ENCODE peak calls at places on chromosomes 7 and 10, in eight cellular contexts. One of them, this sample, is unnamed.

GRCh38 chr7:157087646-157088045 is 51.1 kb upstream of the UBE3C start:
- DNase-seq in A549: no peak
- DNase-seq in T-helper 1 cell: no peak
- DNase-seq in heart left ventricle: no peak
- DNase-seq in AG20443: no peak
- DNase-seq in brain microvascular endothelial cell: no peak
- DNase-seq in RWPE1: no peak
- DNase-seq in RCC 7860: no peak
- DNase-seq in this sample: no peak

GRCh38 chr7:55019329-55019690 is 493 bp downstream of the EGFR start:
- DNase-seq in brain microvascular endothelial cell: peak
- DNase-seq in RWPE1: peak
- DNase-seq in heart left ventricle: peak
- DNase-seq in T-helper 1 cell: no peak
- DNase-seq in AG20443: peak
- DNase-seq in RCC 7860: no peak
- DNase-seq in A549: no peak
- DNase-seq in this sample: peak

GRCh38 chr10:12418000-12418399 is 68.7 kb downstream of the CAMK1D start:
- DNase-seq in A549: no peak
- DNase-seq in RWPE1: no peak
- DNase-seq in T-helper 1 cell: no peak
- DNase-seq in brain microvascular endothelial cell: no peak
- DNase-seq in RCC 7860: no peak
- DNase-seq in heart left ventricle: peak
- DNase-seq in AG20443: peak
- DNase-seq in this sample: no peak

GRCh38 chr10:93751832-93752231 is 5.9 kb upstream of the LGI1 start:
- DNase-seq in heart left ventricle: peak
- DNase-seq in brain microvascular endothelial cell: peak
- DNase-seq in AG20443: peak
- DNase-seq in RWPE1: peak
- DNase-seq in T-helper 1 cell: no peak
- DNase-seq in RCC 7860: no peak
- DNase-seq in A549: peak
- DNase-seq in this sample: peak

GRCh38 chr10:97861351-97861750 is 11.7 kb downstream of the GOLGA7B start:
- DNase-seq in RCC 7860: peak
- DNase-seq in AG20443: peak
- DNase-seq in RWPE1: peak
- DNase-seq in T-helper 1 cell: no peak
- DNase-seq in A549: peak
- DNase-seq in brain microvascular endothelial cell: peak
- DNase-seq in heart left ventricle: no peak
- DNase-seq in this sample: peak

GRCh38 chr7:5419523-5420107 is 4.0 kb downstream of the TNRC18 start:
- DNase-seq in brain microvascular endothelial cell: no peak
- DNase-seq in T-helper 1 cell: no peak
- DNase-seq in AG20443: no peak
- DNase-seq in RWPE1: no peak
- DNase-seq in RCC 7860: no peak
- DNase-seq in heart left ventricle: peak
- DNase-seq in A549: no peak
- DNase-seq in this sample: no peak

GRCh38 chr10:78465456-78465855 is 431.8 kb downstream of the RPS24 start:
- DNase-seq in T-helper 1 cell: no peak
- DNase-seq in heart left ventricle: no peak
- DNase-seq in A549: no peak
- DNase-seq in AG20443: no peak
- DNase-seq in brain microvascular endothelial cell: no peak
- DNase-seq in RCC 7860: no peak
- DNase-seq in RWPE1: no peak
- DNase-seq in this sample: no peak

GRCh38 chr7:119900996-119901395 is 372.0 kb upstream of the KCND2 start:
- DNase-seq in RWPE1: no peak
- DNase-seq in AG20443: no peak
- DNase-seq in T-helper 1 cell: no peak
- DNase-seq in RCC 7860: no peak
- DNase-seq in heart left ventricle: no peak
- DNase-seq in A549: no peak
- DNase-seq in brain microvascular endothelial cell: peak
- DNase-seq in this sample: no peak

GRCh38 chr7:129327076-129327475 is 102.2 kb downstream of the AHCYL2 start:
- DNase-seq in RWPE1: no peak
- DNase-seq in brain microvascular endothelial cell: no peak
- DNase-seq in heart left ventricle: no peak
- DNase-seq in RCC 7860: no peak
- DNase-seq in AG20443: no peak
- DNase-seq in A549: no peak
- DNase-seq in T-helper 1 cell: no peak
- DNase-seq in this sample: no peak

GRCh38 chr7:158125091-158125490 is 462.5 kb downstream of the PTPRN2 start:
- DNase-seq in heart left ventricle: no peak
- DNase-seq in RWPE1: no peak
- DNase-seq in brain microvascular endothelial cell: no peak
- DNase-seq in T-helper 1 cell: no peak
- DNase-seq in A549: no peak
- DNase-seq in RCC 7860: no peak
- DNase-seq in AG20443: no peak
- DNase-seq in this sample: no peak

GRCh38 chr7:112211348-112211907 is 4.9 kb downstream of the ZNF277 start:
- DNase-seq in brain microvascular endothelial cell: no peak
- DNase-seq in T-helper 1 cell: no peak
- DNase-seq in heart left ventricle: no peak
- DNase-seq in AG20443: peak
- DNase-seq in RWPE1: no peak
- DNase-seq in A549: peak
- DNase-seq in RCC 7860: peak
- DNase-seq in this sample: no peak

GRCh38 chr7:153939177-153939576 is 113.0 kb upstream of the DPP6 start:
- DNase-seq in heart left ventricle: no peak
- DNase-seq in RCC 7860: no peak
- DNase-seq in T-helper 1 cell: no peak
- DNase-seq in A549: no peak
- DNase-seq in AG20443: no peak
- DNase-seq in brain microvascular endothelial cell: no peak
- DNase-seq in RWPE1: no peak
- DNase-seq in this sample: no peak

GRCh38 chr7:44733708-44734481 is 14.8 kb upstream of the ZMIZ2 start:
- DNase-seq in T-helper 1 cell: no peak
- DNase-seq in AG20443: no peak
- DNase-seq in A549: peak
- DNase-seq in heart left ventricle: no peak
- DNase-seq in RCC 7860: peak
- DNase-seq in RWPE1: no peak
- DNase-seq in brain microvascular endothelial cell: peak
- DNase-seq in this sample: no peak

GRCh38 chr10:120077707-120078492 is 185.4 kb downstream of the SEC23IP start:
- DNase-seq in AG20443: no peak
- DNase-seq in heart left ventricle: no peak
- DNase-seq in RCC 7860: no peak
- DNase-seq in RWPE1: no peak
- DNase-seq in A549: no peak
- DNase-seq in T-helper 1 cell: peak
- DNase-seq in brain microvascular endothelial cell: no peak
- DNase-seq in this sample: no peak

GRCh38 chr7:15407910-15408309 is 153.9 kb downstream of the AGMO start:
- DNase-seq in RCC 7860: no peak
- DNase-seq in A549: no peak
- DNase-seq in RWPE1: no peak
- DNase-seq in T-helper 1 cell: no peak
- DNase-seq in heart left ventricle: no peak
- DNase-seq in AG20443: no peak
- DNase-seq in brain microvascular endothelial cell: no peak
- DNase-seq in this sample: no peak

GRCh38 chr10:44854693-44855350 is 56.3 kb upstream of the TMEM72 start:
- DNase-seq in RWPE1: no peak
- DNase-seq in A549: no peak
- DNase-seq in T-helper 1 cell: no peak
- DNase-seq in AG20443: no peak
- DNase-seq in heart left ventricle: no peak
- DNase-seq in brain microvascular endothelial cell: no peak
- DNase-seq in RCC 7860: no peak
- DNase-seq in this sample: no peak

GRCh38 chr7:105257338-105257737 is 131.4 kb downstream of the SRPK2 start:
- DNase-seq in brain microvascular endothelial cell: no peak
- DNase-seq in RWPE1: no peak
- DNase-seq in heart left ventricle: no peak
- DNase-seq in AG20443: no peak
- DNase-seq in A549: no peak
- DNase-seq in T-helper 1 cell: no peak
- DNase-seq in RCC 7860: no peak
- DNase-seq in this sample: no peak

GRCh38 chr7:1920266-1920681 is 250.2 kb downstream of the ELFN1 start:
- DNase-seq in A549: no peak
- DNase-seq in AG20443: no peak
- DNase-seq in RCC 7860: no peak
- DNase-seq in brain microvascular endothelial cell: no peak
- DNase-seq in heart left ventricle: peak
- DNase-seq in T-helper 1 cell: peak
- DNase-seq in RWPE1: no peak
- DNase-seq in this sample: no peak

GRCh38 chr10:37701781-37702493 is 155.5 kb downstream of the ZNF248 start:
- DNase-seq in brain microvascular endothelial cell: no peak
- DNase-seq in heart left ventricle: no peak
- DNase-seq in AG20443: peak
- DNase-seq in A549: no peak
- DNase-seq in RCC 7860: no peak
- DNase-seq in T-helper 1 cell: no peak
- DNase-seq in RWPE1: no peak
- DNase-seq in this sample: no peak

GRCh38 chr10:131769691-131770090 is 131.1 kb upstream of the PPP2R2D start:
- DNase-seq in AG20443: no peak
- DNase-seq in RWPE1: no peak
- DNase-seq in brain microvascular endothelial cell: no peak
- DNase-seq in RCC 7860: no peak
- DNase-seq in A549: no peak
- DNase-seq in T-helper 1 cell: no peak
- DNase-seq in heart left ventricle: no peak
- DNase-seq in this sample: no peak

GRCh38 chr10:77744249-77744648 is 106.6 kb upstream of the KCNMA1 start:
- DNase-seq in AG20443: no peak
- DNase-seq in T-helper 1 cell: no peak
- DNase-seq in RCC 7860: no peak
- DNase-seq in heart left ventricle: no peak
- DNase-seq in RWPE1: peak
- DNase-seq in brain microvascular endothelial cell: no peak
- DNase-seq in A549: no peak
- DNase-seq in this sample: no peak

GRCh38 chr10:6119962-6120361 is 31.1 kb downstream of the RBM17 start:
- DNase-seq in AG20443: no peak
- DNase-seq in RCC 7860: no peak
- DNase-seq in A549: no peak
- DNase-seq in T-helper 1 cell: no peak
- DNase-seq in brain microvascular endothelial cell: no peak
- DNase-seq in RWPE1: peak
- DNase-seq in heart left ventricle: no peak
- DNase-seq in this sample: no peak

GRCh38 chr7:131076711-131077170 is 250.9 kb upstream of the MKLN1 start:
- DNase-seq in RWPE1: no peak
- DNase-seq in RCC 7860: no peak
- DNase-seq in heart left ventricle: no peak
- DNase-seq in AG20443: peak
- DNase-seq in A549: no peak
- DNase-seq in T-helper 1 cell: no peak
- DNase-seq in brain microvascular endothelial cell: peak
- DNase-seq in this sample: no peak

GRCh38 chr10:78434886-78435285 is 401.2 kb downstream of the RPS24 start:
- DNase-seq in heart left ventricle: no peak
- DNase-seq in RCC 7860: no peak
- DNase-seq in AG20443: no peak
- DNase-seq in A549: no peak
- DNase-seq in T-helper 1 cell: no peak
- DNase-seq in RWPE1: no peak
- DNase-seq in brain microvascular endothelial cell: no peak
- DNase-seq in this sample: no peak

GRCh38 chr7:116859323-116859722 is 3.1 kb upstream of the CAPZA2 start:
- DNase-seq in RWPE1: peak
- DNase-seq in A549: peak
- DNase-seq in brain microvascular endothelial cell: no peak
- DNase-seq in RCC 7860: peak
- DNase-seq in T-helper 1 cell: no peak
- DNase-seq in AG20443: peak
- DNase-seq in heart left ventricle: no peak
- DNase-seq in this sample: no peak

GRCh38 chr10:102341038-102341688 is 54.3 kb upstream of the NFKB2 start:
- DNase-seq in A549: no peak
- DNase-seq in heart left ventricle: no peak
- DNase-seq in T-helper 1 cell: no peak
- DNase-seq in AG20443: no peak
- DNase-seq in RCC 7860: no peak
- DNase-seq in RWPE1: no peak
- DNase-seq in brain microvascular endothelial cell: no peak
- DNase-seq in this sample: no peak

GRCh38 chr10:96025566-96025965 is 17.8 kb upstream of the CCNJ start:
- DNase-seq in T-helper 1 cell: peak
- DNase-seq in AG20443: peak
- DNase-seq in brain microvascular endothelial cell: peak
- DNase-seq in heart left ventricle: no peak
- DNase-seq in RWPE1: no peak
- DNase-seq in RCC 7860: no peak
- DNase-seq in A549: peak
- DNase-seq in this sample: no peak

GRCh38 chr10:44931621-44932337 is 20.6 kb downstream of the TMEM72 start:
- DNase-seq in RWPE1: no peak
- DNase-seq in A549: no peak
- DNase-seq in AG20443: no peak
- DNase-seq in brain microvascular endothelial cell: no peak
- DNase-seq in T-helper 1 cell: no peak
- DNase-seq in RCC 7860: no peak
- DNase-seq in heart left ventricle: no peak
- DNase-seq in this sample: no peak

GRCh38 chr7:115135769-115136410 is 214.0 kb downstream of the MDFIC start:
- DNase-seq in A549: no peak
- DNase-seq in T-helper 1 cell: no peak
- DNase-seq in AG20443: peak
- DNase-seq in brain microvascular endothelial cell: no peak
- DNase-seq in heart left ventricle: no peak
- DNase-seq in RCC 7860: no peak
- DNase-seq in RWPE1: no peak
- DNase-seq in this sample: no peak

GRCh38 chr10:72063703-72064391 is 24.5 kb downstream of the SPOCK2 start:
- DNase-seq in A549: no peak
- DNase-seq in RWPE1: peak
- DNase-seq in T-helper 1 cell: no peak
- DNase-seq in RCC 7860: no peak
- DNase-seq in AG20443: no peak
- DNase-seq in brain microvascular endothelial cell: no peak
- DNase-seq in heart left ventricle: no peak
- DNase-seq in this sample: no peak

GRCh38 chr7:16484453-16485158 is 19.1 kb upstream of the SOSTDC1 start:
- DNase-seq in brain microvascular endothelial cell: peak
- DNase-seq in RCC 7860: peak
- DNase-seq in RWPE1: peak
- DNase-seq in heart left ventricle: no peak
- DNase-seq in AG20443: no peak
- DNase-seq in A549: peak
- DNase-seq in T-helper 1 cell: no peak
- DNase-seq in this sample: no peak

GRCh38 chr7:30727061-30727945 is 24.6 kb upstream of the INMT start:
- DNase-seq in heart left ventricle: no peak
- DNase-seq in RWPE1: no peak
- DNase-seq in brain microvascular endothelial cell: no peak
- DNase-seq in A549: no peak
- DNase-seq in T-helper 1 cell: peak
- DNase-seq in AG20443: peak
- DNase-seq in RCC 7860: no peak
- DNase-seq in this sample: no peak

GRCh38 chr10:30463944-30464451 is 30.0 kb downstream of the MAP3K8 start:
- DNase-seq in RCC 7860: no peak
- DNase-seq in AG20443: no peak
- DNase-seq in T-helper 1 cell: peak
- DNase-seq in brain microvascular endothelial cell: peak
- DNase-seq in heart left ventricle: no peak
- DNase-seq in RWPE1: no peak
- DNase-seq in A549: peak
- DNase-seq in this sample: no peak

This sample was measured in 8988T.